ENCODE peak calls at places on chromosome 1, in seven cellular contexts. U is pancreas, P is tibial artery, L is suprapubic skin, I is A549, E is A673, S is heart right ventricle. O is an unnamed sample.

GRCh38 chr1:151165281-151165737 is 393 bp downstream of the LYSMD1 start:
- DNase-seq in I (peak), L (no peak), P (no peak), U (peak), E (peak), S (peak), O (no peak)

GRCh38 chr1:206744683-206745082 is 25.9 kb upstream of the IL19 start:
- DNase-seq in E (no peak), P (no peak), I (no peak), S (no peak), L (no peak), U (no peak), O (no peak)

GRCh38 chr1:176983786-176984185 is 180.7 kb downstream of the ASTN1 start:
- DNase-seq in L (no peak), U (no peak), P (no peak), S (no peak), E (no peak), I (no peak), O (no peak)

GRCh38 chr1:43673261-43673660 is 23.3 kb downstream of the KDM4A start:
- DNase-seq in P (no peak), U (no peak), L (no peak), S (no peak), I (no peak), E (no peak), O (no peak)

GRCh38 chr1:167276969-167277368 is 56.3 kb downstream of the POU2F1 start:
- DNase-seq in P (no peak), I (no peak), L (no peak), S (no peak), E (no peak), U (no peak), O (no peak)

GRCh38 chr1:173503391-173503790 is 26.3 kb downstream of the PRDX6 start:
- DNase-seq in S (no peak), L (no peak), E (peak), I (no peak), U (no peak), P (no peak), O (no peak)

GRCh38 chr1:166858726-166859419 is 17.2 kb downstream of the TADA1 start:
- DNase-seq in P (no peak), U (no peak), L (no peak), S (no peak), I (no peak), E (no peak), O (no peak)

GRCh38 chr1:53507115-53507816 is 48.1 kb downstream of the DMRTB1 start:
- DNase-seq in S (peak), U (no peak), E (no peak), P (no peak), L (no peak), I (no peak), O (no peak)

GRCh38 chr1:8283058-8283884 is 34.6 kb upstream of the SLC45A1 start:
- DNase-seq in U (no peak), I (no peak), S (peak), L (no peak), P (no peak), E (no peak), O (no peak)

GRCh38 chr1:162530318-162530984 is 31.1 kb upstream of the UAP1 start:
- DNase-seq in S (no peak), L (no peak), E (no peak), U (no peak), I (no peak), P (no peak), O (no peak)

GRCh38 chr1:218447010-218447689 is 102.0 kb downstream of the TGFB2 start:
- DNase-seq in P (no peak), I (no peak), E (no peak), S (no peak), U (no peak), L (no peak), O (no peak)

GRCh38 chr1:118974641-118975040 is 13.5 kb downstream of the TBX15 start:
- DNase-seq in I (no peak), L (no peak), P (no peak), S (no peak), U (no peak), E (no peak), O (no peak)

GRCh38 chr1:202316186-202316585 is 25.6 kb downstream of the UBE2T start:
- DNase-seq in U (no peak), P (peak), S (no peak), I (no peak), E (no peak), L (peak), O (no peak)

GRCh38 chr1:180632326-180633088 is 685 bp downstream of the XPR1 start:
- DNase-seq in S (peak), E (peak), L (peak), U (peak), P (no peak), I (peak), O (peak)

GRCh38 chr1:171931752-171932151 is 90.5 kb downstream of the DNM3 start:
- DNase-seq in I (no peak), L (no peak), U (no peak), S (no peak), E (no peak), P (no peak), O (no peak)

GRCh38 chr1:69929278-69930057 is 275.9 kb downstream of the LRRC40 start:
- DNase-seq in E (no peak), U (no peak), S (no peak), L (no peak), P (no peak), I (no peak), O (no peak)

GRCh38 chr1:179953974-179954493 is 576 bp upstream of the CEP350 start:
- DNase-seq in E (peak), U (no peak), I (peak), S (no peak), L (no peak), P (no peak), O (peak)

GRCh38 chr1:27724961-27725373 is 794 bp upstream of the FAM76A start:
- DNase-seq in I (no peak), S (peak), U (peak), E (peak), P (peak), L (no peak), O (no peak)

GRCh38 chr1:114854693-114855320 is at the start of gene SYCP1:
- DNase-seq in I (no peak), L (no peak), E (no peak), U (no peak), P (no peak), S (no peak), O (no peak)

GRCh38 chr1:48017716-48018115 is 20.5 kb upstream of the TRABD2B start:
- DNase-seq in I (no peak), U (no peak), L (no peak), P (no peak), S (no peak), E (no peak), O (no peak)

GRCh38 chr1:55337801-55338447 is 122.8 kb upstream of the USP24 start:
- DNase-seq in I (peak), E (peak), S (no peak), L (no peak), U (no peak), P (no peak), O (no peak)

GRCh38 chr1:156082111-156083091 is at the start of gene MEX3A:
- DNase-seq in E (peak), I (peak), L (peak), S (peak), P (peak), U (peak), O (peak)

GRCh38 chr1:115052454-115053083 is 22.9 kb downstream of the TSHB start:
- DNase-seq in S (no peak), L (no peak), U (peak), E (peak), P (no peak), I (peak), O (peak)

GRCh38 chr1:218887141-218887925 is 286.3 kb upstream of the LYPLAL1 start:
- DNase-seq in I (no peak), E (no peak), L (no peak), U (no peak), S (no peak), P (no peak), O (no peak)

GRCh38 chr1:78617615-78618026 is 2.6 kb upstream of the IFI44L start:
- DNase-seq in L (no peak), P (peak), S (peak), I (peak), U (peak), E (peak), O (peak)

GRCh38 chr1:28111157-28111556 is 22.7 kb upstream of the EYA3 start:
- DNase-seq in P (no peak), E (no peak), U (no peak), L (no peak), I (no peak), S (no peak), O (no peak)

GRCh38 chr1:32768110-32768857 is 48.9 kb downstream of the YARS1 start:
- DNase-seq in L (no peak), S (no peak), U (no peak), P (no peak), E (no peak), I (no peak), O (no peak)

GRCh38 chr1:158002630-158003408 is 9.4 kb downstream of the KIRREL1 start:
- DNase-seq in E (peak), L (no peak), U (no peak), S (no peak), I (no peak), P (peak), O (no peak)

GRCh38 chr1:245383396-245384330 is 228.9 kb downstream of the KIF26B start:
- DNase-seq in I (no peak), P (no peak), E (no peak), U (no peak), S (no peak), L (no peak), O (no peak)

GRCh38 chr1:183822081-183822611 is 17.2 kb downstream of the RGL1 start:
- DNase-seq in P (no peak), S (no peak), E (no peak), I (no peak), U (no peak), L (no peak), O (no peak)

GRCh38 chr1:32215629-32216505 is 6.3 kb downstream of the TMEM234 start:
- DNase-seq in E (peak), S (peak), P (no peak), U (peak), I (peak), L (no peak), O (peak)

DNA sequence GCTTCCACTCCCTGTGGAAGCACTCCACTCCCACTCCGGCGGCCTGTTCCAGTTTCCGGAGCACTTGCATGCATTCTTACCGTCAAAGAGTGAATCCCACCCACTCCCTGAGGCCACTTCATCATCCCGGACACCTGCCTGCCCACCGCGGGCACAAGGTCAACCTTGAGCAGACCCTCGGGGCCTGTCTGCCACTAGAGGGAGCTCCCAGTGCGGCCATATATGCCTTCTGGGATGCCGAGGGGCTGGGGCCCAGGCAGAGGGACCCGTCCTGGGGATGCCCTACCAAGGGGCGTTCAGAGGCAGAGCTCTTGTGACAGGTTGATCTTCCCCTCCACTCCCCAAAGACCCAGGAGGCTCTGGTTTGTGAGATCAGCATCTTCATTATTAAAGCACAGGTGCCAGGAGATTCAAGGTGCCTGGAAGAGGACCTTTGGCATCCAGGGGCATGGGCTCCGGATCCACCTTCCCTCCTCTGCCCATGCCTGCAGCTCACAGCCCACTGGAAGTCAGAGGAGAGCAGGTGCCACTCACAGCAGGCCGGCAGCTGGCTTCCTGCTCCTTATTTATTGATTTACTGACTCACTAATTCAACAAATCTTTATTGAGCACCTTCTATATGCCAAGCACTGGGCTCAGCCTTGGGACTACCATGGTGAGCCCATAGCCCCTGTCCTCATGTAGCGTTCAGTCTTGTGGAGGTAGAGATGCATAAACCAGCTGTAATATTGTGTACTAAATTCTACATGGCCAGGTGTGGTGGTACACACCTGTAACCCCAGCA is 47.3 kb downstream of the UBIAD1 start:
- DNase-seq in I (peak), E (peak), S (no peak), U (no peak), L (no peak), P (no peak), O (peak)
- TF ChIP-seq CTCF in I (peak), E (peak), S (peak), U (peak), L (peak), P (no peak), O (peak)

GRCh38 chr1:10678852-10679251 is 117.6 kb downstream of the CASZ1 start:
- DNase-seq in I (no peak), L (no peak), S (no peak), P (no peak), E (no peak), U (no peak), O (no peak)
- H3K27ac ChIP-seq in I (no peak), L (peak), S (no peak), P (no peak), E (peak), U (no peak), O (no peak)

GRCh38 chr1:58883037-58883887 is 99.4 kb upstream of the JUN start:
- DNase-seq in U (peak), E (peak), S (peak), P (peak), L (peak), I (peak), O (no peak)
- TF ChIP-seq CTCF in U (no peak), E (no peak), S (no peak), P (no peak), L (no peak), I (no peak), O (no peak)

DNA sequence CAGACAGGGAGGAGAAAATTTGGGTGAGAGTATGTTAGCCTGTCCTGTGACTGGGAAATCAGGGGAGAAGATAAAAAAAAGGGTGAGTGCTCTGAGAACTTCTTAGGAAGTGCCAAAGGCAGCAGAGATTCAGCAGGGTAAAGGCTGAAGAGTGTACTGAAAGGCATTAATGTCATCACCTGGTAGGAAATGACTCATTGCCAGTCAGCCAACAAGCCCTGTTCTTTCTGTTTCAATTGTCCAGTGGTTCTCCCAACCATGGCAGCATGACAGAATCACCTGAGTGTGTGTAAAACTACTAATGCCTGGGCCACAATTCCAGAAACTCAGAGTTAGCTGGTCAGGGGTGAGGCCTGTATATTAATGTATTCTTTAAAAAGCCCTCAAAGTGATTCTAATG is 83.5 kb downstream of the INTS7 start:
- DNase-seq in S (no peak), E (no peak), I (no peak), P (no peak), L (no peak), U (no peak), O (no peak)
- H3K27ac ChIP-seq in S (no peak), E (no peak), I (peak), P (no peak), L (no peak), U (no peak), O (no peak)

GRCh38 chr1:16905112-16905855 is 9.5 kb downstream of the RNU1-2 start:
- DNase-seq in E (peak), I (peak), P (peak), S (no peak), U (no peak), L (peak), O (no peak)

GRCh38 chr1:16903054-16903453 is 7.3 kb downstream of the RNU1-2 start:
- DNase-seq in I (no peak), P (peak), L (peak), U (no peak), S (no peak), E (no peak), O (no peak)

GRCh38 chr1:16904560-16905111 is 8.9 kb downstream of the RNU1-2 start:
- DNase-seq in S (peak), L (peak), I (peak), E (peak), U (peak), P (peak), O (peak)

GRCh38 chr1:16903458-16903796 is 7.6 kb downstream of the RNU1-2 start:
- DNase-seq in P (no peak), L (no peak), U (no peak), E (no peak), I (no peak), S (no peak), O (no peak)

DNA sequence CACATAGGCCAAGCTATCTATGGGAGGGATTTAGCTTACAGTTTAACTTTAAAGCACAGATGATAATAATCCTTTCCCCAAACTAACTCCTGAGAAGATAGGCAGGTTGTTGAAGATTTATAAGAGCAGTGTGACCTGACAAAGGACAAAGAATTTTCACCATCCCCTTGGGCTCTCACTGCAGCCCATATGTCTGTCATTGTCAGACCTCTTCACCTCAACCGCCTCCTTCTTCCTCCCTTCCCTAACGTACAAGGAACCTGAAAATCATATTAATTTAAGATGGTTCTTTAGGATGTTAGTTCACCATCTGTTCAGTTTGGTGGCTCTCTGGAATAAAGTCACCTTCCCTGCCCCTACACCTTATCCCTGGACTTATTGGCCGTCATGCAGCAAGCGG is 5.0 kb downstream of the RNU1-2 start:
- DNase-seq in P (no peak), L (no peak), E (no peak), U (no peak), S (no peak), I (no peak), O (no peak)
- TF ChIP-seq CTCF in P (no peak), L (no peak), E (no peak), U (no peak), S (no peak), I (no peak), O (no peak)

GRCh38 chr1:90952906-90953305 is 68.9 kb downstream of the ZNF644 start:
- DNase-seq in L (no peak), E (no peak), U (no peak), S (no peak), P (no peak), I (no peak), O (no peak)
- H3K27ac ChIP-seq in L (no peak), E (no peak), U (no peak), S (no peak), P (no peak), I (no peak), O (no peak)

GRCh38 chr1:23555949-23556640 is 3.2 kb downstream of the ID3 start:
- DNase-seq in U (peak), L (no peak), I (no peak), P (peak), S (no peak), E (no peak), O (no peak)

GRCh38 chr1:23556661-23557470 is 2.4 kb downstream of the ID3 start:
- DNase-seq in P (no peak), U (peak), I (peak), E (no peak), L (no peak), S (no peak), O (no peak)

GRCh38 chr1:23554481-23555224 is 4.6 kb downstream of the ID3 start:
- DNase-seq in P (peak), I (peak), L (no peak), S (peak), E (peak), U (peak), O (peak)

GRCh38 chr1:23553896-23554480 is 5.3 kb downstream of the ID3 start:
- DNase-seq in L (no peak), I (no peak), S (no peak), P (peak), U (peak), E (no peak), O (no peak)

GRCh38 chr1:23555225-23555801 is 4.0 kb downstream of the ID3 start:
- DNase-seq in I (no peak), U (no peak), S (peak), P (peak), E (peak), L (no peak), O (no peak)
- TF ChIP-seq CTCF in I (no peak), U (no peak), S (no peak), P (no peak), E (no peak), L (no peak), O (no peak)